ENCODE peak calls at places on chromosomes 3 and 15, in five cellular contexts. B, U, C, H and Z are unnamed samples.

GRCh38 chr15:71730277-71731144 is 79.8 kb upstream of the NR2E3 start:
- DNase-seq in B (no peak), U (peak; percentile 14), C (peak; percentile 64), H (peak; percentile 62), Z (peak; percentile 33)

GRCh38 chr3:49553320-49553689 is 972 bp upstream of the BSN start:
- DNase-seq in B (no peak), U (no peak), C (no peak), H (no peak), Z (no peak)

GRCh38 chr3:188296761-188297689 is 143.1 kb downstream of the LPP start:
- DNase-seq in B (no peak), U (no peak), C (no peak), H (peak; percentile 89), Z (no peak)

GRCh38 chr15:49675051-49675450 is 54.2 kb downstream of the DTWD1 start:
- DNase-seq in B (no peak), U (no peak), C (no peak), H (no peak), Z (no peak)

GRCh38 chr15:99410477-99410876 is 155.3 kb upstream of the MEF2A start:
- DNase-seq in B (no peak), U (no peak), C (no peak), H (no peak), Z (no peak)

GRCh38 chr15:91924842-91925495 is 71.5 kb downstream of the SLCO3A1 start:
- DNase-seq in B (no peak), U (no peak), C (no peak), H (peak; percentile 8), Z (no peak)

GRCh38 chr15:90645873-90646605 is 71.1 kb upstream of the BLM start:
- DNase-seq in B (no peak), U (no peak), C (no peak), H (peak; percentile 47), Z (no peak)

GRCh38 chr15:68909601-68910000 is 20.7 kb upstream of the SPESP1 start:
- DNase-seq in B (no peak), U (no peak), C (no peak), H (no peak), Z (no peak)

GRCh38 chr3:107877936-107878335 is 212.9 kb downstream of the CD47 start:
- DNase-seq in B (no peak), U (no peak), C (no peak), H (no peak), Z (no peak)

GRCh38 chr15:31974855-31975421 is 55.4 kb upstream of the CHRNA7 start:
- DNase-seq in B (no peak), U (peak; percentile 31), C (no peak), H (peak; percentile 56), Z (peak; percentile 26)

GRCh38 chr3:132253262-132253878 is 63.8 kb upstream of the ACP3 start:
- DNase-seq in B (no peak), U (peak; percentile 48), C (peak; percentile 19), H (peak; percentile 55), Z (peak; percentile 26)

GRCh38 chr3:195117978-195118581 is 152.9 kb downstream of the XXYLT1 start:
- DNase-seq in B (no peak), U (no peak), C (no peak), H (peak; percentile 94), Z (no peak)

GRCh38 chr3:191217331-191217730 is 18.3 kb downstream of the OSTN start:
- DNase-seq in B (no peak), U (no peak), C (no peak), H (no peak), Z (no peak)

GRCh38 chr3:13850161-13850945 is 29.5 kb downstream of the WNT7A start:
- DNase-seq in B (no peak), U (no peak), C (no peak), H (no peak), Z (no peak)